ENCODE peak calls at places on chromosomes 12 and 14, in five cellular contexts. One of them, this sample, is unnamed.
A peak's percentile ranks its signal among the peaks of the same experiment; 100 is the strongest.

GRCh38 chr12:49809369-49810158 is 18.6 kb downstream of the NCKAP5L start:
- DNase-seq in activated CD4-positive, alpha-beta T cell treated with anti-CD3 and anti-CD28 coated beads, Interleukin-2, amount 10 ng/mL, durations not matched to agents 7 days and 5 days: no peak
- DNase-seq in HCT116: no peak
- DNase-seq in brain pericyte: no peak
- DNase-seq in effector memory CD8-positive, alpha-beta T cell: no peak
- DNase-seq in this sample: no peak

GRCh38 chr12:70648831-70649230 is 11.6 kb upstream of the PTPRB start:
- DNase-seq in effector memory CD8-positive, alpha-beta T cell: no peak
- DNase-seq in HCT116: no peak
- DNase-seq in brain pericyte: no peak
- DNase-seq in activated CD4-positive, alpha-beta T cell treated with anti-CD3 and anti-CD28 coated beads, Interleukin-2, amount 10 ng/mL, durations not matched to agents 7 days and 5 days: no peak
- DNase-seq in this sample: peak; percentile 49

GRCh38 chr12:84277986-84278385 is 634.6 kb downstream of the SLC6A15 start:
- DNase-seq in HCT116: no peak
- DNase-seq in brain pericyte: no peak
- DNase-seq in effector memory CD8-positive, alpha-beta T cell: no peak
- DNase-seq in activated CD4-positive, alpha-beta T cell treated with anti-CD3 and anti-CD28 coated beads, Interleukin-2, amount 10 ng/mL, durations not matched to agents 7 days and 5 days: no peak
- DNase-seq in this sample: no peak

GRCh38 chr14:54567634-54568561 is 970 bp downstream of the SAMD4A start:
- DNase-seq in brain pericyte: no peak
- DNase-seq in activated CD4-positive, alpha-beta T cell treated with anti-CD3 and anti-CD28 coated beads, Interleukin-2, amount 10 ng/mL, durations not matched to agents 7 days and 5 days: peak; percentile 42
- DNase-seq in effector memory CD8-positive, alpha-beta T cell: peak; percentile 23
- DNase-seq in HCT116: no peak
- DNase-seq in this sample: no peak

GRCh38 chr14:95046711-95047681 is 110.3 kb downstream of the DICER1 start:
- DNase-seq in effector memory CD8-positive, alpha-beta T cell: no peak
- DNase-seq in activated CD4-positive, alpha-beta T cell treated with anti-CD3 and anti-CD28 coated beads, Interleukin-2, amount 10 ng/mL, durations not matched to agents 7 days and 5 days: no peak
- DNase-seq in brain pericyte: peak; percentile 40
- DNase-seq in HCT116: no peak
- DNase-seq in this sample: no peak

GRCh38 chr12:69688496-69689427 is 10.3 kb downstream of the BEST3 start:
- DNase-seq in activated CD4-positive, alpha-beta T cell treated with anti-CD3 and anti-CD28 coated beads, Interleukin-2, amount 10 ng/mL, durations not matched to agents 7 days and 5 days: peak; percentile 7
- DNase-seq in effector memory CD8-positive, alpha-beta T cell: peak; percentile 1
- DNase-seq in HCT116: peak; percentile 80
- DNase-seq in brain pericyte: peak; percentile 86
- DNase-seq in this sample: peak; percentile 93

GRCh38 chr12:62817556-62818271 is 117.2 kb downstream of the PPM1H start:
- DNase-seq in activated CD4-positive, alpha-beta T cell treated with anti-CD3 and anti-CD28 coated beads, Interleukin-2, amount 10 ng/mL, durations not matched to agents 7 days and 5 days: no peak
- DNase-seq in effector memory CD8-positive, alpha-beta T cell: no peak
- DNase-seq in brain pericyte: peak; percentile 94
- DNase-seq in HCT116: no peak
- DNase-seq in this sample: no peak

GRCh38 chr12:14716848-14717444 is 20.5 kb upstream of the GUCY2C start:
- DNase-seq in effector memory CD8-positive, alpha-beta T cell: peak; percentile 48
- DNase-seq in HCT116: peak; percentile 13
- DNase-seq in brain pericyte: no peak
- DNase-seq in activated CD4-positive, alpha-beta T cell treated with anti-CD3 and anti-CD28 coated beads, Interleukin-2, amount 10 ng/mL, durations not matched to agents 7 days and 5 days: peak; percentile 63
- DNase-seq in this sample: peak; percentile 13

This sample was measured in RCC 7860.